ENCODE peak calls at places on chromosomes 6 and 20, in four cellular contexts. J, F, W and X are unnamed samples.

GRCh38 chr6:77456531-77457248 is 6.6 kb downstream of the HTR1B start:
- DNase-seq in W (peak; percentile 98), F (peak; percentile 22), J (peak; percentile 35), X (no peak)

GRCh38 chr6:83310046-83310445 is 116.9 kb downstream of the RWDD2A start:
- DNase-seq in W (no peak), J (no peak), F (no peak), X (no peak)

GRCh38 chr6:87918461-87918941 is 129.1 kb upstream of the SPACA1 start:
- DNase-seq in F (no peak), W (no peak), J (no peak), X (no peak)

GRCh38 chr6:142485256-142485655 is 183.4 kb downstream of the ADGRG6 start:
- DNase-seq in F (no peak), J (no peak), W (peak; percentile 72), X (no peak)

GRCh38 chr6:157063935-157064322 is 259.4 kb downstream of the TMEM242 start:
- DNase-seq in J (no peak), W (no peak), F (no peak), X (no peak)

GRCh38 chr6:145067430-145067829 is 667.9 kb downstream of the EPM2A start:
- DNase-seq in J (no peak), W (no peak), F (no peak), X (no peak)

GRCh38 chr6:3022765-3023662 is 23.3 kb downstream of the NQO2 start:
- DNase-seq in W (no peak), J (peak; percentile 60), F (peak; percentile 73), X (no peak)

GRCh38 chr6:41560440-41561192 is 14.4 kb downstream of the FOXP4 start:
- DNase-seq in W (no peak), J (peak; percentile 83), F (peak; percentile 74), X (peak; percentile 87)

GRCh38 chr20:39116020-39116419 is 153.9 kb downstream of the DHX35 start:
- DNase-seq in F (no peak), J (no peak), W (no peak), X (no peak)

GRCh38 chr20:61896058-61896961 is 169.4 kb downstream of the TAF4 start:
- DNase-seq in W (peak; percentile 43), F (no peak), J (peak; percentile 61), X (no peak)